ENCODE peak calls at places on chromosomes 12 and 14, in nine cellular contexts. One of them, this sample, is unnamed.

GRCh38 chr12:54030889-54031860 is 1.7 kb upstream of the HOXC5 start:
- DNase-seq in HT-29: no peak
- DNase-seq in ureter: no peak
- DNase-seq in CD4-positive, alpha-beta memory T cell: no peak
- DNase-seq in hypothalamus: no peak
- DNase-seq in EL: no peak
- DNase-seq in G401: no peak
- DNase-seq in RPMI8226: no peak
- DNase-seq in NCI-H524 treated with DMSO at 0.1 percent for 48 hours: no peak
- DNase-seq in this sample: peak

GRCh38 chr14:46137786-46138185 is 513.8 kb downstream of the RPL10L start:
- DNase-seq in CD4-positive, alpha-beta memory T cell: no peak
- DNase-seq in G401: no peak
- DNase-seq in EL: no peak
- DNase-seq in ureter: no peak
- DNase-seq in hypothalamus: no peak
- DNase-seq in HT-29: no peak
- DNase-seq in RPMI8226: no peak
- DNase-seq in NCI-H524 treated with DMSO at 0.1 percent for 48 hours: no peak
- DNase-seq in this sample: no peak

GRCh38 chr12:81284137-81284536 is 206.3 kb downstream of the ACSS3 start:
- DNase-seq in hypothalamus: no peak
- DNase-seq in ureter: no peak
- DNase-seq in RPMI8226: no peak
- DNase-seq in G401: no peak
- DNase-seq in HT-29: no peak
- DNase-seq in CD4-positive, alpha-beta memory T cell: no peak
- DNase-seq in NCI-H524 treated with DMSO at 0.1 percent for 48 hours: no peak
- DNase-seq in EL: peak
- DNase-seq in this sample: no peak

GRCh38 chr12:132067182-132067581 is 76.9 kb downstream of the DDX51 start:
- DNase-seq in ureter: no peak
- DNase-seq in EL: no peak
- DNase-seq in hypothalamus: no peak
- DNase-seq in HT-29: no peak
- DNase-seq in NCI-H524 treated with DMSO at 0.1 percent for 48 hours: no peak
- DNase-seq in RPMI8226: no peak
- DNase-seq in G401: no peak
- DNase-seq in CD4-positive, alpha-beta memory T cell: no peak
- DNase-seq in this sample: no peak

GRCh38 chr14:23349156-23349845 is 3.4 kb downstream of the SLC22A17 start:
- DNase-seq in EL: no peak
- DNase-seq in ureter: no peak
- DNase-seq in HT-29: no peak
- DNase-seq in NCI-H524 treated with DMSO at 0.1 percent for 48 hours: no peak
- DNase-seq in CD4-positive, alpha-beta memory T cell: no peak
- DNase-seq in RPMI8226: no peak
- DNase-seq in G401: no peak
- DNase-seq in hypothalamus: no peak
- DNase-seq in this sample: no peak

GRCh38 chr12:66514581-66514980 is 164.3 kb downstream of the GRIP1 start:
- DNase-seq in G401: no peak
- DNase-seq in HT-29: no peak
- DNase-seq in hypothalamus: no peak
- DNase-seq in NCI-H524 treated with DMSO at 0.1 percent for 48 hours: no peak
- DNase-seq in RPMI8226: no peak
- DNase-seq in EL: no peak
- DNase-seq in CD4-positive, alpha-beta memory T cell: no peak
- DNase-seq in ureter: no peak
- DNase-seq in this sample: no peak

GRCh38 chr12:98955284-98955683 is 310.2 kb downstream of the APAF1 start:
- DNase-seq in RPMI8226: peak
- DNase-seq in EL: peak
- DNase-seq in hypothalamus: no peak
- DNase-seq in G401: peak
- DNase-seq in HT-29: peak
- DNase-seq in NCI-H524 treated with DMSO at 0.1 percent for 48 hours: no peak
- DNase-seq in ureter: no peak
- DNase-seq in CD4-positive, alpha-beta memory T cell: no peak
- DNase-seq in this sample: peak

GRCh38 chr12:77010637-77011548 is 54.5 kb downstream of the E2F7 start:
- DNase-seq in EL: peak
- DNase-seq in G401: peak
- DNase-seq in NCI-H524 treated with DMSO at 0.1 percent for 48 hours: peak
- DNase-seq in hypothalamus: peak
- DNase-seq in HT-29: peak
- DNase-seq in RPMI8226: peak
- DNase-seq in CD4-positive, alpha-beta memory T cell: peak
- DNase-seq in ureter: peak
- DNase-seq in this sample: peak

GRCh38 chr12:14935031-14935430 is 3.3 kb downstream of the ERP27 start:
- DNase-seq in EL: no peak
- DNase-seq in G401: no peak
- DNase-seq in ureter: no peak
- DNase-seq in NCI-H524 treated with DMSO at 0.1 percent for 48 hours: no peak
- DNase-seq in HT-29: peak
- DNase-seq in CD4-positive, alpha-beta memory T cell: no peak
- DNase-seq in hypothalamus: no peak
- DNase-seq in RPMI8226: no peak
- DNase-seq in this sample: no peak